ENCODE peak calls at places on chromosomes 7 and 10, in six cellular contexts. P is GM04504, L is NCI-H345, W is GM12891, J is right cardiac atrium, U is iPS-NIHi11. K is an unnamed sample.

GRCh38 chr10:96832721-96833219 is 672 bp downstream of the LCOR start:
- DNase-seq in P (peak; percentile 35), L (peak; percentile 80), W (peak; percentile 85), J (peak; percentile 95), U (peak; percentile 90), K (peak; percentile 91)

GRCh38 chr10:133359554-133359971 is 1.7 kb upstream of the FUOM start:
- DNase-seq in P (no peak), L (peak; percentile 82), W (no peak), J (no peak), U (no peak), K (peak; percentile 68)

GRCh38 chr10:122487231-122487765 is 25.9 kb downstream of the HTRA1 start:
- DNase-seq in P (no peak), L (peak; percentile 76), W (no peak), J (no peak), U (no peak), K (no peak)

GRCh38 chr7:94829987-94830386 is 77.4 kb upstream of the PPP1R9A start:
- DNase-seq in P (no peak), L (no peak), W (no peak), J (no peak), U (no peak), K (no peak)

GRCh38 chr10:121243899-121244241 is 354.4 kb downstream of the FGFR2 start:
- DNase-seq in P (no peak), L (no peak), W (no peak), J (no peak), U (no peak), K (no peak)

GRCh38 chr7:157575181-157575580 is 238.4 kb downstream of the DNAJB6 start:
- DNase-seq in P (no peak), L (no peak), W (no peak), J (no peak), U (no peak), K (no peak)

GRCh38 chr7:102244601-102245000 is 42.1 kb upstream of the SH2B2 start:
- DNase-seq in P (no peak), L (no peak), W (no peak), J (no peak), U (no peak), K (no peak)

GRCh38 chr7:96596120-96596826 is 113.4 kb downstream of the SEM1 start:
- DNase-seq in P (no peak), L (peak; percentile 88), W (no peak), J (no peak), U (no peak), K (no peak)

GRCh38 chr10:103828107-103828506 is 27.3 kb downstream of the SH3PXD2A start:
- DNase-seq in P (no peak), L (no peak), W (no peak), J (no peak), U (no peak), K (no peak)

GRCh38 chr10:128324058-128324457 is 197.8 kb upstream of the MKI67 start:
- DNase-seq in P (no peak), L (peak; percentile 5), W (no peak), J (peak; percentile 77), U (peak; percentile 65), K (peak; percentile 54)

GRCh38 chr7:14835399-14835798 is 67.2 kb downstream of the DGKB start:
- DNase-seq in P (no peak), L (peak; percentile 95), W (no peak), J (no peak), U (no peak), K (no peak)

GRCh38 chr10:132631348-132631735 is 93.8 kb downstream of the INPP5A start:
- DNase-seq in P (no peak), L (no peak), W (no peak), J (peak; percentile 91), U (no peak), K (no peak)

GRCh38 chr7:105149827-105150226 is 135.8 kb downstream of the KMT2E start:
- DNase-seq in P (peak; percentile 25), L (no peak), W (no peak), J (no peak), U (no peak), K (no peak)